ENCODE peak calls at places on chromosomes 5 and 9, in five cellular contexts. O is KG1, B is midbrain, V is C1 segment of cervical spinal cord, F is BJ. L is an unnamed sample.

GRCh38 chr5:75916144-75916543 is 167.0 kb upstream of the SV2C start:
- DNase-seq in O (no peak), B (no peak), V (no peak), F (no peak), L (no peak)

GRCh38 chr5:177434437-177434836 is 8.0 kb downstream of the GRK6 start:
- DNase-seq in O (no peak), B (no peak), V (no peak), F (no peak), L (no peak)

GRCh38 chr9:124871156-124871561 is 9.2 kb downstream of the ARPC5L start:
- DNase-seq in O (no peak), B (no peak), V (no peak), F (no peak), L (no peak)

GRCh38 chr9:33239922-33240321 is at the start of gene SPINK4:
- DNase-seq in O (no peak), B (no peak), V (no peak), F (no peak), L (peak)

GRCh38 chr9:99822596-99823391 is 1.1 kb downstream of the NR4A3 start:
- DNase-seq in O (no peak), B (peak), V (no peak), F (no peak), L (peak)

GRCh38 chr9:35705836-35706430 is 16.2 kb upstream of the TPM2 start:
- DNase-seq in O (no peak), B (no peak), V (no peak), F (no peak), L (no peak)

GRCh38 chr5:176891331-176891958 is 7.7 kb downstream of the HK3 start:
- DNase-seq in O (no peak), B (no peak), V (no peak), F (no peak), L (no peak)

GRCh38 chr9:71977003-71977402 is 65.6 kb downstream of the C9orf85 start:
- DNase-seq in O (no peak), B (no peak), V (no peak), F (no peak), L (no peak)

GRCh38 chr5:103526164-103526915 is 36.2 kb downstream of the NUDT12 start:
- DNase-seq in O (no peak), B (no peak), V (no peak), F (no peak), L (peak)

GRCh38 chr5:123610665-123611406 is 98.9 kb downstream of the CSNK1G3 start:
- DNase-seq in O (peak), B (peak), V (no peak), F (peak), L (peak)

GRCh38 chr5:150085950-150086715 is at the start of gene CSF1R:
- DNase-seq in O (no peak), B (no peak), V (no peak), F (no peak), L (peak)

GRCh38 chr5:5953641-5954040 is 424.7 kb downstream of the MED10 start:
- DNase-seq in O (no peak), B (no peak), V (no peak), F (no peak), L (no peak)

GRCh38 chr5:15103130-15103529 is 231.6 kb upstream of the ANKH start:
- DNase-seq in O (no peak), B (no peak), V (no peak), F (no peak), L (no peak)

GRCh38 chr5:50302815-50303490 is 138.1 kb downstream of the EMB start:
- DNase-seq in O (no peak), B (no peak), V (no peak), F (no peak), L (no peak)

GRCh38 chr5:174571662-174572397 is 152.6 kb upstream of the MSX2 start:
- DNase-seq in O (no peak), B (peak), V (no peak), F (peak), L (no peak)

GRCh38 chr9:115922441-115922840 is 231.2 kb upstream of the PAPPA start:
- DNase-seq in O (no peak), B (no peak), V (no peak), F (no peak), L (peak)

GRCh38 chr9:76143834-76144233 is 250.4 kb downstream of the RFK start:
- DNase-seq in O (no peak), B (no peak), V (no peak), F (no peak), L (no peak)

GRCh38 chr9:130244548-130245165 is 20.9 kb upstream of the HMCN2 start:
- DNase-seq in O (no peak), B (no peak), V (no peak), F (no peak), L (no peak)

GRCh38 chr5:172690258-172691075 is 49.4 kb downstream of the NEURL1B start:
- DNase-seq in O (no peak), B (no peak), V (no peak), F (no peak), L (no peak)

GRCh38 chr9:70902171-70902570 is 219.2 kb downstream of the TRPM3 start:
- DNase-seq in O (no peak), B (no peak), V (no peak), F (no peak), L (no peak)

GRCh38 chr5:141605523-141606277 is 13.1 kb downstream of the DIAPH1 start:
- DNase-seq in O (peak), B (peak), V (no peak), F (no peak), L (peak)

GRCh38 chr9:16453390-16453789 is 417.1 kb downstream of the BNC2 start:
- DNase-seq in O (no peak), B (no peak), V (no peak), F (no peak), L (no peak)

L was measured in OCI-M1.